ENCODE peak calls at places on chromosomes 11 and 22, in eight cellular contexts. Z, Y, D, P, F, N, L and W are unnamed samples.

GRCh38 chr11:613369-613968 is 2.3 kb downstream of the IRF7 start:
- DNase-seq in Z (no peak), Y (peak; percentile 75), D (peak; percentile 89), P (peak; percentile 78), F (peak; percentile 64), N (peak; percentile 60), L (peak; percentile 81), W (peak; percentile 68)

GRCh38 chr11:109885006-109885405 is 208.2 kb upstream of the ZC3H12C start:
- DNase-seq in Z (no peak), Y (no peak), D (no peak), P (no peak), F (no peak), N (no peak), L (no peak), W (no peak)

GRCh38 chr22:44220727-44221680 is 40.3 kb downstream of the PARVG start:
- DNase-seq in Z (no peak), Y (no peak), D (no peak), P (no peak), F (no peak), N (no peak), L (no peak), W (no peak)

GRCh38 chr22:24423519-24424000 is 3.8 kb upstream of the ADORA2A start:
- DNase-seq in Z (no peak), Y (peak; percentile 83), D (peak; percentile 79), P (peak; percentile 60), F (peak; percentile 74), N (peak; percentile 62), L (peak; percentile 65), W (no peak)

GRCh38 chr11:42311504-42311903 is 852.1 kb upstream of the LRRC4C start:
- DNase-seq in Z (no peak), Y (no peak), D (peak; percentile 24), P (no peak), F (no peak), N (no peak), L (no peak), W (peak; percentile 14)

GRCh38 chr11:69376155-69377028 is 82.4 kb downstream of the MYEOV start:
- DNase-seq in Z (no peak), Y (peak; percentile 15), D (peak; percentile 19), P (no peak), F (no peak), N (no peak), L (no peak), W (no peak)

GRCh38 chr22:29146101-29146560 is 59.6 kb upstream of the EMID1 start:
- DNase-seq in Z (no peak), Y (no peak), D (peak; percentile 24), P (no peak), F (no peak), N (no peak), L (no peak), W (no peak)

GRCh38 chr11:61531033-61531432 is 22.5 kb downstream of the LRRC10B start:
- DNase-seq in Z (no peak), Y (no peak), D (no peak), P (no peak), F (no peak), N (no peak), L (no peak), W (no peak)

GRCh38 chr22:26289486-26290250 is 120.4 kb downstream of the SEZ6L start:
- DNase-seq in Z (no peak), Y (no peak), D (no peak), P (no peak), F (no peak), N (no peak), L (no peak), W (no peak)

GRCh38 chr11:116835791-116836647 is 1.4 kb downstream of the APOA1 start:
- DNase-seq in Z (peak; percentile 82), Y (peak; percentile 95), D (peak; percentile 94), P (peak; percentile 38), F (peak; percentile 89), N (peak; percentile 80), L (peak; percentile 68), W (peak; percentile 53)

GRCh38 chr11:69554849-69555248 is 73.4 kb downstream of the LINC01488 start:
- DNase-seq in Z (no peak), Y (no peak), D (no peak), P (no peak), F (no peak), N (no peak), L (no peak), W (no peak)

GRCh38 chr11:34214961-34215805 is 109.8 kb downstream of the NAT10 start:
- DNase-seq in Z (no peak), Y (no peak), D (no peak), P (no peak), F (no peak), N (no peak), L (peak; percentile 72), W (no peak)

GRCh38 chr11:65862941-65863888 is 3.0 kb downstream of the MUS81 start:
- DNase-seq in Z (no peak), Y (peak; percentile 44), D (peak; percentile 59), P (no peak), F (no peak), N (no peak), L (no peak), W (no peak)

GRCh38 chr11:75233688-75234295 is 6.8 kb upstream of the TPBGL start:
- DNase-seq in Z (peak; percentile 35), Y (no peak), D (no peak), P (no peak), F (peak; percentile 35), N (no peak), L (no peak), W (peak; percentile 41)

GRCh38 chr11:65572356-65573043 is at the start of gene FAM89B:
- DNase-seq in Z (peak; percentile 67), Y (peak; percentile 95), D (peak; percentile 95), P (peak; percentile 68), F (peak; percentile 85), N (peak; percentile 86), L (peak; percentile 87), W (peak; percentile 92)

GRCh38 chr11:126123686-126124085 is 61.0 kb upstream of the CDON start:
- DNase-seq in Z (no peak), Y (no peak), D (no peak), P (no peak), F (no peak), N (no peak), L (no peak), W (no peak)